ENCODE peak calls at places on chromosome 19, in five cellular contexts. K is fibroblast of pulmonary artery, A is type B pancreatic cell, O is NCI-H1092, N is Daoy. X is an unnamed sample.
A peak's percentile ranks its signal among the peaks of the same experiment; 100 is the strongest.

GRCh38 chr19:36032251-36033104 is at the start of gene CLIP3:
- DNase-seq in K (peak; percentile 74), A (peak; percentile 84), O (peak; percentile 57), N (peak; percentile 74), X (peak; percentile 16)

GRCh38 chr19:52214241-52214640 is 24.4 kb downstream of the PPP2R1A start:
- DNase-seq in K (no peak), A (no peak), O (no peak), N (no peak), X (no peak)

GRCh38 chr19:38875656-38876345 is 2.3 kb downstream of the RINL start:
- DNase-seq in K (no peak), A (no peak), O (no peak), N (no peak), X (peak; percentile 22)

GRCh38 chr19:18310118-18310909 is 12.6 kb downstream of the LSM4 start:
- DNase-seq in K (no peak), A (no peak), O (no peak), N (no peak), X (no peak)

GRCh38 chr19:16051254-16052025 is 24.9 kb upstream of the TPM4 start:
- DNase-seq in K (peak; percentile 39), A (no peak), O (no peak), N (no peak), X (no peak)

GRCh38 chr19:35518313-35518712 is 4.9 kb upstream of the DMKN start:
- DNase-seq in K (peak; percentile 98), A (no peak), O (no peak), N (peak; percentile 94), X (no peak)

GRCh38 chr19:49875801-49876421 is 1.2 kb downstream of the AKT1S1 start:
- DNase-seq in K (no peak), A (no peak), O (peak; percentile 21), N (peak; percentile 62), X (peak; percentile 15)

GRCh38 chr19:27779953-27780352 is 1433.0 kb downstream of the UQCRFS1 start:
- DNase-seq in K (no peak), A (no peak), O (no peak), N (no peak), X (no peak)

GRCh38 chr19:30070970-30071632 is 129.1 kb downstream of the URI1 start:
- DNase-seq in K (no peak), A (no peak), O (peak; percentile 4), N (peak; percentile 33), X (no peak)

GRCh38 chr19:39413903-39414608 is 1.6 kb downstream of the PLEKHG2 start:
- DNase-seq in K (no peak), A (no peak), O (no peak), N (peak; percentile 45), X (no peak)

GRCh38 chr19:41219924-41220567 is 1.0 kb downstream of the AXL start:
- DNase-seq in K (peak; percentile 64), A (no peak), O (no peak), N (peak; percentile 75), X (no peak)

GRCh38 chr19:920051-920857 is 3.1 kb downstream of the KISS1R start:
- DNase-seq in K (peak; percentile 30), A (no peak), O (no peak), N (peak; percentile 54), X (peak; percentile 61)

GRCh38 chr19:49699364-49699763 is 8.4 kb downstream of the CPT1C start:
- DNase-seq in K (no peak), A (no peak), O (no peak), N (no peak), X (no peak)

GRCh38 chr19:8702350-8702749 is 3.8 kb upstream of the ACTL9 start:
- DNase-seq in K (no peak), A (peak; percentile 36), O (no peak), N (peak; percentile 43), X (no peak)